ENCODE peak calls at places on chromosomes 2 and 18, in four cellular contexts. M is GM19239, O is IMR-90, S is nephron progenitor cell. E is an unnamed sample.

GRCh38 chr2:95087379-95087778 is 34.2 kb downstream of the MRPS5 start:
- DNase-seq in M (no peak), O (no peak), S (no peak), E (no peak)

GRCh38 chr2:20613342-20613916 is 37.5 kb downstream of the HS1BP3 start:
- DNase-seq in M (no peak), O (no peak), S (no peak), E (no peak)

GRCh38 chr2:241316825-241317224 is 1.1 kb downstream of the SEPTIN2 start:
- DNase-seq in M (no peak), O (no peak), S (no peak), E (no peak)

GRCh38 chr18:23484783-23485182 is 18.5 kb upstream of the RMC1 start:
- DNase-seq in M (no peak), O (no peak), S (no peak), E (no peak)

GRCh38 chr18:13639196-13639595 is 87.2 kb downstream of the FAM210A start:
- DNase-seq in M (no peak), O (no peak), S (no peak), E (no peak)

GRCh38 chr2:15152382-15152781 is 408.8 kb downstream of the NBAS start:
- DNase-seq in M (no peak), O (no peak), S (no peak), E (no peak)

GRCh38 chr2:50729306-50730105 is 302.4 kb downstream of the NRXN1 start:
- DNase-seq in M (no peak), O (no peak), S (no peak), E (no peak)

GRCh38 chr18:46374850-46375249 is 270.7 kb downstream of the HAUS1 start:
- DNase-seq in M (no peak), O (no peak), S (no peak), E (no peak)

GRCh38 chr2:206823178-206823577 is 57.8 kb downstream of the FASTKD2 start:
- DNase-seq in M (no peak), O (no peak), S (no peak), E (peak)

GRCh38 chr2:226726546-226726945 is 73.1 kb downstream of the IRS1 start:
- DNase-seq in M (no peak), O (peak), S (no peak), E (peak)

GRCh38 chr2:108975613-108976435 is 13.2 kb downstream of the EDAR start:
- DNase-seq in M (no peak), O (no peak), S (no peak), E (no peak)

GRCh38 chr2:85246348-85246747 is 81.4 kb downstream of the TGOLN2 start:
- DNase-seq in M (no peak), O (no peak), S (no peak), E (no peak)

GRCh38 chr2:219071189-219071816 is 10.6 kb upstream of the IHH start:
- DNase-seq in M (no peak), O (peak), S (no peak), E (peak)

GRCh38 chr2:59462418-59463197 is 1090.8 kb downstream of the BCL11A start:
- DNase-seq in M (no peak), O (no peak), S (no peak), E (no peak)

GRCh38 chr2:6841537-6842287 is 24.0 kb downstream of the CMPK2 start:
- DNase-seq in M (no peak), O (no peak), S (no peak), E (no peak)

GRCh38 chr18:56148373-56148772 is 490.0 kb downstream of the TXNL1 start:
- DNase-seq in M (no peak), O (peak), S (no peak), E (peak)

GRCh38 chr2:1755436-1756191 is 11.3 kb upstream of the PXDN start:
- DNase-seq in M (no peak), O (peak), S (no peak), E (peak)

GRCh38 chr2:82959677-82960076 is 1499.4 kb downstream of the SUCLG1 start:
- DNase-seq in M (no peak), O (no peak), S (no peak), E (no peak)

GRCh38 chr2:177633111-177633510 is 240.5 kb downstream of the AGPS start:
- DNase-seq in M (no peak), O (no peak), S (no peak), E (no peak)

GRCh38 chr2:23019476-23019875 is 365.5 kb upstream of the KLHL29 start:
- DNase-seq in M (no peak), O (no peak), S (no peak), E (no peak)

GRCh38 chr2:10880586-10881321 is 31.0 kb upstream of the KCNF1 start:
- DNase-seq in M (no peak), O (no peak), S (no peak), E (no peak)

GRCh38 chr2:3595985-3596384 is 1.1 kb downstream of the COLEC11 start:
- DNase-seq in M (no peak), O (no peak), S (no peak), E (no peak)

GRCh38 chr2:74889159-74889558 is 55.2 kb downstream of the HK2 start:
- DNase-seq in M (no peak), O (no peak), S (no peak), E (no peak)

GRCh38 chr2:133082034-133082433 is 412.0 kb upstream of the LYPD1 start:
- DNase-seq in M (no peak), O (no peak), S (no peak), E (no peak)

GRCh38 chr2:10514743-10515142 is 66.6 kb upstream of the ODC1 start:
- DNase-seq in M (no peak), O (peak), S (no peak), E (peak)

GRCh38 chr2:41910126-41910525 is 137.7 kb upstream of the PKDCC start:
- DNase-seq in M (no peak), O (peak), S (no peak), E (peak)

GRCh38 chr2:173982918-173983317 is 17.7 kb upstream of the SP3 start:
- DNase-seq in M (no peak), O (peak), S (no peak), E (peak)

GRCh38 chr18:32042337-32042736 is 23.7 kb downstream of the RNF125 start:
- DNase-seq in M (no peak), O (no peak), S (no peak), E (no peak)

GRCh38 chr2:11669454-11670291 is at the start of gene NTSR2:
- DNase-seq in M (no peak), O (peak), S (peak), E (peak)